ENCODE peak calls at places on chromosomes 7 and 10, in ten cellular contexts. Q is heart right ventricle, I is foreskin fibroblast, U is HFF-Myc, P is GM12865, Z is right lobe of liver, K is testis, D is GM10248, A is RWPE2, M is H9. Y is an unnamed sample.

GRCh38 chr10:110733256-110733952 is 89.3 kb downstream of the RBM20 start:
- DNase-seq in Q (no peak), I (no peak), U (no peak), P (no peak), Z (peak; percentile 75), K (no peak), D (no peak), A (no peak), M (no peak), Y (no peak)

GRCh38 chr10:121804460-121804859 is 123.4 kb downstream of the ATE1 start:
- DNase-seq in Q (no peak), I (peak; percentile 71), U (no peak), P (no peak), Z (no peak), K (no peak), D (no peak), A (no peak), M (no peak), Y (no peak)

GRCh38 chr7:23022831-23023230 is 8.9 kb upstream of the HYCC1 start:
- DNase-seq in Q (no peak), I (no peak), U (no peak), P (no peak), Z (no peak), K (no peak), D (no peak), A (no peak), M (no peak), Y (no peak)

GRCh38 chr7:158725506-158725800 is 20.8 kb upstream of the NCAPG2 start:
- DNase-seq in Q (no peak), I (no peak), U (no peak), P (no peak), Z (no peak), K (no peak), D (no peak), A (no peak), M (no peak), Y (no peak)

GRCh38 chr7:149782682-149783345 is 9.4 kb upstream of the ZNF467 start:
- DNase-seq in Q (no peak), I (no peak), U (no peak), P (no peak), Z (no peak), K (no peak), D (no peak), A (no peak), M (no peak), Y (no peak)

GRCh38 chr7:115475206-115475605 is 553.3 kb downstream of the MDFIC start:
- DNase-seq in Q (no peak), I (no peak), U (no peak), P (no peak), Z (no peak), K (no peak), D (no peak), A (no peak), M (no peak), Y (no peak)

GRCh38 chr7:92644406-92645113 is 54.4 kb upstream of the FAM133B start:
- DNase-seq in Q (peak; percentile 74), I (peak; percentile 59), U (no peak), P (no peak), Z (no peak), K (no peak), D (no peak), A (no peak), M (no peak), Y (no peak)

GRCh38 chr10:65394898-65395297 is 1530.9 kb upstream of the LRRTM3 start:
- DNase-seq in Q (no peak), I (no peak), U (no peak), P (peak; percentile 3), Z (no peak), K (no peak), D (no peak), A (no peak), M (no peak), Y (no peak)

GRCh38 chr7:1076184-1077072 is 11.5 kb upstream of the GPER1 start:
- DNase-seq in Q (peak; percentile 55), I (no peak), U (no peak), P (no peak), Z (no peak), K (peak; percentile 84), D (no peak), A (no peak), M (no peak), Y (no peak)

GRCh38 chr10:117884088-117884487 is 162.7 kb downstream of the RAB11FIP2 start:
- DNase-seq in Q (no peak), I (no peak), U (no peak), P (no peak), Z (no peak), K (no peak), D (no peak), A (no peak), M (no peak), Y (no peak)

GRCh38 chr7:100407285-100408180 is 21.0 kb downstream of the ZCWPW1 start:
- DNase-seq in Q (no peak), I (peak; percentile 86), U (peak; percentile 41), P (peak; percentile 85), Z (no peak), K (peak; percentile 46), D (peak; percentile 74), A (no peak), M (peak; percentile 43), Y (peak; percentile 27)

GRCh38 chr7:135801045-135801693 is 52.6 kb upstream of the FAM180A start:
- DNase-seq in Q (no peak), I (peak; percentile 80), U (peak; percentile 42), P (peak; percentile 72), Z (no peak), K (peak; percentile 61), D (peak; percentile 74), A (no peak), M (no peak), Y (peak; percentile 28)

GRCh38 chr7:101172854-101173751 is 7.0 kb downstream of the NAT16 start:
- DNase-seq in Q (peak; percentile 74), I (peak; percentile 96), U (peak; percentile 35), P (no peak), Z (peak; percentile 83), K (peak; percentile 80), D (no peak), A (no peak), M (peak; percentile 39), Y (no peak)

GRCh38 chr10:47187592-47187991 is 112.4 kb upstream of the GDF10 start:
- DNase-seq in Q (no peak), I (no peak), U (no peak), P (no peak), Z (no peak), K (no peak), D (no peak), A (no peak), M (no peak), Y (no peak)

GRCh38 chr10:34834274-34834673 is 19.2 kb upstream of the PARD3 start:
- DNase-seq in Q (no peak), I (no peak), U (no peak), P (no peak), Z (no peak), K (no peak), D (no peak), A (no peak), M (no peak), Y (no peak)

GRCh38 chr7:113026941-113027340 is 59.7 kb downstream of the GPR85 start:
- DNase-seq in Q (no peak), I (peak; percentile 49), U (no peak), P (no peak), Z (no peak), K (no peak), D (no peak), A (no peak), M (no peak), Y (no peak)

GRCh38 chr7:133512560-133512959 is 259.7 kb downstream of the EXOC4 start:
- DNase-seq in Q (no peak), I (peak; percentile 58), U (no peak), P (no peak), Z (no peak), K (no peak), D (no peak), A (no peak), M (no peak), Y (no peak)

GRCh38 chr7:116528008-116528789 is 3.4 kb downstream of the CAV1 start:
- DNase-seq in Q (peak; percentile 31), I (peak; percentile 98), U (peak; percentile 72), P (no peak), Z (no peak), K (peak; percentile 43), D (no peak), A (peak; percentile 70), M (no peak), Y (no peak)

GRCh38 chr7:3910041-3910440 is 609.0 kb downstream of the SDK1 start:
- DNase-seq in Q (no peak), I (no peak), U (no peak), P (no peak), Z (no peak), K (no peak), D (no peak), A (no peak), M (no peak), Y (no peak)

GRCh38 chr7:2103071-2103898 is 129.5 kb downstream of the MAD1L1 start:
- DNase-seq in Q (no peak), I (no peak), U (no peak), P (no peak), Z (no peak), K (no peak), D (no peak), A (no peak), M (no peak), Y (no peak)
- TF ChIP-seq CTCF in Q (no peak), I (no peak), U (no peak), P (no peak), Z (no peak), K (no peak), D (no peak), A (no peak), M (no peak), Y (no peak)

DNA sequence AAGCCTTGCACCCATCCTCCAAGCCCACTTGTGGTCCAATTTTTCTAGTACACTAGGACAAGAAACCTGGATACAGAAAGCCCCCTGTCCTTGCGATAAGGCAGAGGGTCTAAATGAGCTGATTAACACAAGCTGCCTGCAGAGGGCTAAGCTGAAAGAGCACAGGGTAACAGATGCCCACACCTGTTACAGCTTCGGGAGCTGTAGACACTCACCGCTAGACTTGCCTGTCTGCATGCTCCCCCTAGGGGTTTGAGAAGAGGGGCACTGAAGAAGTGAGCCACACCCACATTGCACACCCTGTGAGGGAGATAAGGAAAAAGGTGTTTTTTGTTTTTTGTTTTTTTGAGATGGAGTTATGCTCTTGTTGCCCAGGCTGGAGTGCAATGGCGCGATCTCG is 386.5 kb upstream of the AUTS2 start:
- DNase-seq in Q (no peak), I (no peak), U (no peak), P (peak; percentile 62), Z (peak; percentile 29), K (no peak), D (no peak), A (no peak), M (peak; percentile 79), Y (no peak)
- TF ChIP-seq CTCF in Q (no peak), I (no peak), U (no peak), P (peak; percentile 26), Z (no peak), K (no peak), D (no peak), A (no peak), M (peak; percentile 78), Y (peak; percentile 10)

GRCh38 chr7:46776790-46777189 is 805.1 kb downstream of the TNS3 start:
- DNase-seq in Q (no peak), I (peak; percentile 61), U (no peak), P (peak; percentile 15), Z (no peak), K (no peak), D (no peak), A (no peak), M (no peak), Y (no peak)
- TF ChIP-seq CTCF in Q (peak; percentile 63), I (peak; percentile 47), U (peak; percentile 54), P (peak; percentile 16), Z (peak; percentile 52), K (peak; percentile 25), D (no peak), A (peak; percentile 46), M (peak; percentile 69), Y (peak; percentile 33)

GRCh38 chr7:43211276-43211675 is 98.8 kb downstream of the HECW1 start:
- DNase-seq in Q (no peak), I (no peak), U (no peak), P (no peak), Z (no peak), K (no peak), D (no peak), A (no peak), M (no peak), Y (no peak)
- TF ChIP-seq CTCF in Q (no peak), I (no peak), U (peak; percentile 40), P (no peak), Z (peak; percentile 18), K (no peak), D (no peak), A (no peak), M (peak; percentile 61), Y (no peak)

Y was measured in nephron progenitor cell.